ENCODE peak calls at places on chromosome 20, in four cellular contexts. B is A549, F is tibial artery, N is heart left ventricle. C is an unnamed sample.

GRCh38 chr20:60485012-60485760 is 527.0 kb downstream of the CDH26 start:
- DNase-seq in B (no peak), N (no peak), F (no peak), C (no peak)

GRCh38 chr20:50020283-50020682 is 37.5 kb downstream of the SNAI1 start:
- DNase-seq in F (no peak), N (no peak), B (peak; percentile 59), C (no peak)

GRCh38 chr20:42530855-42531674 is 658.6 kb downstream of the PTPRT start:
- DNase-seq in B (peak; percentile 11), F (no peak), N (no peak), C (peak; percentile 53)

GRCh38 chr20:48772183-48772976 is 55.4 kb downstream of the PREX1 start:
- DNase-seq in N (peak; percentile 75), B (no peak), F (peak; percentile 78), C (no peak)

GRCh38 chr20:47860049-47860830 is 75.0 kb upstream of the SULF2 start:
- DNase-seq in B (no peak), N (no peak), F (no peak), C (no peak)

GRCh38 chr20:53930651-53931504 is 139.5 kb downstream of the BCAS1 start:
- DNase-seq in B (no peak), F (no peak), N (no peak), C (peak; percentile 6)

GRCh38 chr20:50163570-50164317 is 10.2 kb upstream of the PEDS1 start:
- DNase-seq in N (peak; percentile 79), B (no peak), F (no peak), C (no peak)

GRCh38 chr20:60070791-60071190 is 112.6 kb downstream of the CDH26 start:
- DNase-seq in N (no peak), F (no peak), B (no peak), C (peak; percentile 11)

GRCh38 chr20:60137657-60138245 is 179.5 kb downstream of the CDH26 start:
- DNase-seq in B (peak; percentile 11), F (no peak), N (no peak), C (no peak)

DNA sequence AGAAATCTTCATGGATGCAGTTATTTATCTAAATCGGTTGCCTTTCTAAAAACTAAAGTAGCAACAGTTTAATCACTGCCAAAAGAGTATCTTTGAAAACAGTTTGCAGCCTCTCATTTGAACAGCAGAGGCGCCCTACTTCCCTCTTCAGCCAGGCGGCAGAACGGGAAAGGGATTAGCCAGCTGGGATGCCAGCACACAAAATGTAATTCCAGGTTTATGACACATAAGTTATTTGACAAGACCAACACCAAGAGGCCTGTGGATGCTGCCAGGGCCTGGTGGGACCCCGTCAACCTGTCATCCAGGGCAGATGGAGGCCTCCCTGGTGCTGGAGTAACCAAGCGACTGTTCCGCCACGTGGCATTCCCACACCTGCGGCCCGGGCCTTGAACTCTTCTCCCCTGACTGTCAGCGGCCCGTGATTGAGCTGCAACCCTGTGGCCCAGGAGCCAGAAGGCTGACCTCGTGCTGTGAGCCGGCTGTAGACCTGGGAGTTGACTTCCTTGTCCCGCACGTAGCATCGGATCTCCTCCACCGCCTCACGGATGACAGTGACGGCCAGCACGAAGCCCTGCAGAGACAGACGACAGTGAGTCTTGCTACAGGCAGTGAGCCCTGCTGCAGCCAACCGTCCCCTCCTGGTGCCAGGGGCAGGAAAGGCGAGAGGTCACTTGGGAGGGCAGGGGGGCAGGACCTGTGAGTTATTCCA is 55.5 kb downstream of the ATP9A start:
- DNase-seq in F (no peak), B (peak; percentile 49), N (no peak), C (peak; percentile 47)
- TF ChIP-seq CTCF in F (peak; percentile 31), B (peak; percentile 50), N (no peak), C (peak; percentile 42)

GRCh38 chr20:37346526-37347346 is 796 bp downstream of the SRC start:
- DNase-seq in F (peak; percentile 69), B (no peak), N (no peak), C (peak; percentile 44)

GRCh38 chr20:37348643-37349516 is 2.9 kb downstream of the SRC start:
- DNase-seq in N (no peak), B (no peak), F (peak; percentile 53), C (peak; percentile 43)

GRCh38 chr20:37346232-37346525 is 239 bp downstream of the SRC start:
- DNase-seq in N (no peak), F (no peak), B (no peak), C (no peak)

GRCh38 chr20:37347891-37348642 is 2.1 kb downstream of the SRC start:
- DNase-seq in B (no peak), F (peak; percentile 64), N (no peak), C (no peak)

DNA sequence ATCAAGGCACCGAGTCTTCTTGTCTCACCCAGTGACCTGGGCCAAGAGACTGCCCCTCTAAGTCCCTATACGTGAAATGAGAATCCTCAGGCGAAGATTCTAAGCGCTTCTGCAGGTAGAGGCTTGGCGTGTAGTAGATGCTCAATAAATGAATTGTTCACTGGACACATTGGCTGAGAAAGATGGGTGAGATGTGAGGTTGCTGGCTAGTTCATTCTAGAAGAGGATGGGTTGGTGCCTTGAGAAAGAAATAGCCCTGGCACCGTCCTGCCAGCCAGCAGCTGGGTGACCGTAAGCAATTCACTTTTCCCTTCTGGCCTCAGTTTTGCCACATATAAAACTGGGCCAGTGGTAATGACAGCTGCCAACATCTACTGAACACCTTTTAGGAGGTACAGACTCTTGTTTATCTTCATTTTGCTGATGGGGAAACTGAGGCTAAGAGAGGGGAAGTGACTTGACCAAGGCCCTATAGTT is 1.4 kb downstream of the SRC start:
- DNase-seq in N (no peak), F (no peak), B (no peak), C (no peak)
- H3K4me3 ChIP-seq in N (peak overlapping the region; percentile 67), F (peak overlapping the region; percentile 78), B (peak overlapping the region; percentile 89), C (no peak overlapping the region)

GRCh38 chr20:31566658-31567379 is 38.3 kb upstream of the ID1 start:
- DNase-seq in F (no peak), N (no peak), B (no peak), C (no peak)
- TF ChIP-seq CTCF in F (no peak), N (no peak), B (no peak), C (no peak)

GRCh38 chr20:17850674-17851006 is 118.0 kb downstream of the SNX5 start:
- DNase-seq in B (no peak), F (no peak), N (no peak), C (no peak)
- H3K4me3 ChIP-seq in B (no peak overlapping the region), F (no peak overlapping the region), N (no peak overlapping the region), C (no peak overlapping the region)

GRCh38 chr20:40265872-40266533 is 423.0 kb downstream of the MAFB start:
- DNase-seq in N (peak; percentile 33), F (no peak), B (no peak), C (no peak)
- TF ChIP-seq CTCF in N (peak; percentile 28), F (peak; percentile 62), B (peak; percentile 37), C (peak; percentile 81)

GRCh38 chr20:38152175-38153010 is 12.7 kb downstream of the TGM2 start:
- DNase-seq in N (peak; percentile 93), B (peak; percentile 72), F (peak; percentile 98), C (no peak)
- H3K4me3 ChIP-seq in N (no peak overlapping the region), B (peak overlapping the region; percentile 4), F (no peak overlapping the region), C (no peak overlapping the region)

GRCh38 chr20:36507746-36508145 is 33.6 kb upstream of the MYL9 start:
- DNase-seq in F (peak; percentile 46), B (no peak), N (no peak), C (no peak)

GRCh38 chr20:36499723-36500501 is 41.4 kb upstream of the MYL9 start:
- DNase-seq in N (no peak), F (no peak), B (no peak), C (no peak)

GRCh38 chr20:36506253-36506652 is 35.1 kb upstream of the MYL9 start:
- DNase-seq in N (no peak), B (peak; percentile 44), F (no peak), C (peak; percentile 55)

GRCh38 chr20:36501367-36502006 is 39.8 kb upstream of the MYL9 start:
- DNase-seq in F (peak; percentile 17), N (no peak), B (no peak), C (no peak)

GRCh38 chr20:36504295-36504694 is 37.0 kb upstream of the MYL9 start:
- DNase-seq in F (no peak), N (no peak), B (no peak), C (no peak)
- TF ChIP-seq CTCF in F (no peak), N (no peak), B (no peak), C (peak; percentile 14)

GRCh38 chr20:44958276-44958675 is 1.9 kb downstream of the TOMM34 start:
- DNase-seq in N (no peak), F (no peak), B (no peak), C (no peak)
- H3K4me3 ChIP-seq in N (no peak overlapping the region), F (no peak overlapping the region), B (no peak overlapping the region), C (peak overlapping the region; percentile 1)